ENCODE peak calls at places on chromosomes 16 and 17, in five cellular contexts. O is pancreas; M is naive thymus-derived CD4-positive, alpha-beta T cell; Y is Caco-2; F is cardiac muscle cell. S is an unnamed sample. For H3K4me1, the result is how much of the 10 kb centered on the place peaks cover.

GRCh38 chr16:6690741-6691140 is 641.9 kb upstream of the RBFOX1 start:
- DNase-seq in O (no peak), M (no peak), Y (no peak), F (no peak), S (no peak)

GRCh38 chr16:75060708-75061107 is 55.9 kb downstream of the LDHD start:
- DNase-seq in O (no peak), M (no peak), Y (no peak), F (no peak), S (no peak)

GRCh38 chr17:36001862-36002603 is 680 bp upstream of the CCL15 start:
- DNase-seq in O (peak), M (no peak), Y (peak), F (no peak), S (no peak)

GRCh38 chr17:57424777-57425188 is 168.5 kb downstream of the MSI2 start:
- DNase-seq in O (no peak), M (no peak), Y (no peak), F (peak), S (no peak)

GRCh38 chr17:57445772-57446472 is 189.6 kb downstream of the MSI2 start:
- DNase-seq in O (no peak), M (no peak), Y (no peak), F (no peak), S (no peak)

GRCh38 chr17:16301963-16302855 is 51.1 kb downstream of the CENPV start:
- DNase-seq in O (no peak), M (no peak), Y (no peak), F (no peak), S (no peak)

GRCh38 chr17:80858301-80859003 is 133.2 kb upstream of the CHMP6 start:
- DNase-seq in O (no peak), M (no peak), Y (no peak), F (no peak), S (no peak)

GRCh38 chr17:32907583-32907982 is 20.4 kb upstream of the TMEM98 start:
- DNase-seq in O (no peak), M (no peak), Y (no peak), F (peak), S (no peak)

GRCh38 chr16:27083861-27084261 is 17.1 kb downstream of the C16orf82 start:
- DNase-seq in O (no peak), M (no peak), Y (no peak), F (no peak), S (no peak)

GRCh38 chr17:6061290-6061689 is 8.9 kb upstream of the WSCD1 start:
- DNase-seq in O (no peak), M (no peak), Y (no peak), F (peak), S (no peak)

GRCh38 chr16:24344791-24345190 is 88.7 kb downstream of the CACNG3 start:
- DNase-seq in O (peak), M (no peak), Y (no peak), F (no peak), S (no peak)

GRCh38 chr17:74373838-74374606 is 6.7 kb downstream of the GPR142 start:
- DNase-seq in O (peak), M (no peak), Y (peak), F (no peak), S (no peak)

GRCh38 chr17:37358098-37358829 is 17.5 kb upstream of the C17orf78 start:
- DNase-seq in O (peak), M (peak), Y (peak), F (peak), S (peak)

GRCh38 chr16:72858611-72859493 is 189.1 kb downstream of the ZFHX3 start:
- DNase-seq in O (no peak), M (no peak), Y (no peak), F (peak), S (no peak)

GRCh38 chr16:22278418-22278817 is 18.8 kb upstream of the POLR3E start:
- DNase-seq in O (no peak), M (no peak), Y (no peak), F (no peak), S (no peak)

GRCh38 chr17:4520881-4521600 is 22.4 kb downstream of the SPNS2 start:
- DNase-seq in O (peak), M (no peak), Y (no peak), F (peak), S (no peak)

GRCh38 chr16:56360117-56361008 is 65.0 kb downstream of the AMFR start:
- DNase-seq in O (no peak), M (no peak), Y (no peak), F (no peak), S (no peak)

DNA sequence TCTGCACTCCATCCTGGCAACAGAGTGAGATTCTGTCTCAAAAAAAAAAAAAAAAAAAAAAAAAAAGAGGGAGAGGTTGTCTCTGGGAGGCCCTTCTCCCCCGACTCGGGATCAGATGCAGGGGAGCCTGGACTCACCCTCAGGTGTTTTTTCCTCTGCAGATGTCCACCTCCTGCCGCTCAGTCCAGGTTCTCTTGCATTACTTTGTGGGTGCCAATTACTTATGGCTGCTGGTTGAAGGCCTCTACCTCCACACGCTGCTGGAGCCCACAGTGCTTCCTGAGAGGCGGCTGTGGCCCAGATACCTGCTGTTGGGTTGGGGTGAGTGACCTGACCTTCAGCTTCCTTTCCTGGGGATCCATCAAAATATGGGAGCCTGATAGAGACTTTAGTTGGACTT is 34.1 kb downstream of the GLP2R start:
- DNase-seq in O (no peak), M (no peak), Y (no peak), F (no peak), S (no peak)
- H3K4me1 ChIP-seq in O (under half), M (under half), Y (under half), F (under half), S (under half)

DNA sequence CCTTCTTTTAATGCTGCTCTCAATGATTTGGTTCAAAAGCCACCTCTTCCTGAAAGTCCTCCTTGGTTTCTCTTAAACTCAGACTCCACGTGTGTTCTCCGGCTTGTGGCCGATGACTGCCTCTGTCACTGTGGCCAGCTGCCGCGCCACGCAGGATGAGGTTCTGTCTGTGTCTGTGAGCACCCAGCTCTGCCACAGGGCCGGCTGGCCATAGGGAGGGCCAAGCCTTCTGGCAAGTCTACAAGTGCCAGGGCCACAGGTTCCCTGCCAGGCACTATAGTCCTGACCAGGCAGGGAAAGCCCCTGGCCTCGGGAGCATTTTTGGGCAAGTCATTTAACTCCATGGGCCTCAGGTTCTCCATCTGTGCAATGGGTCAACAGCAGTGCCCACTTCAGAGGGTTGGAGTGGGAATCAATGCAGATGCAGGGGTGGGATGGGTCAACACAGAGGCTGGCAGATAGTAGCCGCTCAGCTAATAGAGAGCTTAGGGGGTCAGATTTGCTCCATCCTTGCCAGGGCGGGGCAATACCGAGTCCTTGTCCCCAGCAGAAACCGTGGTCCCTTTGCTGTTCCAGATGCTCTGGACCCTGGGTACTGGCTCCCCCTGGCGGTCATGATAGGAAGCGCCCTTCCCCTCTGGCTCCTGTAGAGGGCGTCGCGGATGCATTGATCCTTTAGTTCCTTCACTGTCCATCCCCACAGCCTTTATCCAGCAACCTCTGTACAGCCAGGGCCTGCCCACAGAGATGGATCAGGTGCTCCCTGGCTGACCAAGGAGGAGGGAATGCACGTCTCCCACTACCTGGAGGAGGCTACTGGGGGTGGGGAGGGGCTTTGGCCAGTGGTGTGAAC is 19.3 kb upstream of the ADGRG3 start:
- DNase-seq in O (peak), M (peak), Y (peak), F (peak), S (peak)
- H3K4me1 ChIP-seq in O (under half), M (under half), Y (under half), F (under half), S (under half)

DNA sequence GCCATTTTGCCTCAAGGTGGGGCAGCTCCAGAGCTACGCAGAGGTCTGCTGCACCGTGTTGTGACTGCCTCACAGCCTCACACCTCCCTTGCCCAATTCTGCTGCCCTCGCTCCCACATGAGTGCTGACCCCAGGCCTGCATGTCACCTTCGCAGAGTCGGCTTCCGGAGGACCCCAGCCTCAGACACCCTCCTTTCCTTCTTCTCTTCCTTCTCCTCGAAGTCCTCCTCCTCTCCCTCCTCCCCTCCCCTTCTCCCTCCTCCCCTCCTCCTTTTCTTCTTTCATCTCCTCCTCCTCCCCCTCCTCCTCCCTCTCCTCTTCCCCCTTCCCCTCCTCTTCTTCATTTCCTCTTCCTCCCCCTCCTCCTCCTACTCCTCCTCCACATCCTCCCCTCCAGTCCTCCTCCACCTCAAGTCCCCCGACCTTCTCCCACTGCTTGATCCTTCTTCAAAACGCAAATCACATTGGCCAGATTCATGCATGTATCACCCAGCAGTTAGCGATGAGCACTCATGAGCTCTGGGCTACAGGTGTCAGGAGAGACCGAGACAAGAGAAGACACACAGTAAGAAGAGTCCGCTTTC is 243.8 kb downstream of the RBFOX3 start:
- DNase-seq in O (no peak), M (no peak), Y (no peak), F (no peak), S (no peak)
- H3K4me1 ChIP-seq in O (under half), M (under half), Y (under half), F (under half), S (under half)

GRCh38 chr17:68455756-68456528 is 1.4 kb downstream of the WIPI1 start:
- DNase-seq in O (peak), M (no peak), Y (peak), F (peak), S (no peak)

GRCh38 chr17:68456529-68457167 is 648 bp downstream of the WIPI1 start:
- DNase-seq in O (peak), M (no peak), Y (peak), F (peak), S (no peak)

GRCh38 chr17:68457539-68458259 is 403 bp upstream of the WIPI1 start:
- DNase-seq in O (peak), M (peak), Y (peak), F (peak), S (peak)

GRCh38 chr17:68458260-68459029 is 1.1 kb upstream of the WIPI1 start:
- DNase-seq in O (no peak), M (no peak), Y (no peak), F (no peak), S (no peak)

DNA sequence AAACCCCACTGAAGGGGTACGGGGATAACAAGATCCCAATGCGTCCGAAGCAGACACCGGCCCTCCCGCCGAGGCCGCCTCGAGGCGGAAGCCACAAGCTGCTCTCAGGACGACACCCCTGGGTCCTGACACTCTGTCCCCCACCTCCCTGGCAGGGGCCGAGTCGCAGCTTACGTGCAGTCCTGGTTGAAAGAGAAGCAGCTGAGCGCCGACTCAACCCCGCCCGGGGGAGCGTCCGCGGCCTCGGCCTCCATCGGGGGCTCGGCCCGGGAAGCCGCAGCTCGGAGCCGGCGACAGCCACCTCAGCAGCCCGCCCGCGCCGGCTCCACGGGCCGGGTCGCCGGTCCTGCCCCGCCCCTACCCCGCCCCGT is at the start of gene WIPI1:
- DNase-seq in O (no peak), M (no peak), Y (no peak), F (no peak), S (no peak)
- H3K4me1 ChIP-seq in O (under half), M (under half), Y (under half), F (under half), S (under half)

DNA sequence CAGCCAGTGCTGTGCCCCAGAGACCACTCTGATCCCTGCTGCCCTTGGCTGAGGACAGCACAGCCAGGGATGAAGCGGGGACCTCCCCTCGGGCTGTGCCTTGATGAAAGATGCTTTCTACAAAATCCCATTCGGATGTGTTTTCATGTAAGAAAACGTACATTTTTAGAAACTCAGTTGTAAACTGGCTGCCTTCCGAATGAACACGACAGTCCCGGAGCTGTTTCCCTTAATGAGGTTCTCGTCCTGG is 181.4 kb downstream of the SEC14L1 start:
- DNase-seq in O (no peak), M (no peak), Y (no peak), F (peak), S (no peak)
- H3K4me1 ChIP-seq in O (under half), M (under half), Y (half or more), F (under half), S (under half)

GRCh38 chr17:17837966-17838962 is 1.5 kb upstream of the SREBF1 start:
- DNase-seq in O (peak), M (no peak), Y (peak), F (peak), S (no peak)
- H3K4me1 ChIP-seq in O (under half), M (under half), Y (under half), F (half or more), S (under half)

GRCh38 chr17:76869878-76870714 is 1.9 kb downstream of the MGAT5B start:
- DNase-seq in O (no peak), M (no peak), Y (no peak), F (peak), S (no peak)

GRCh38 chr17:76868176-76868668 is at the start of gene MGAT5B:
- DNase-seq in O (peak), M (peak), Y (peak), F (peak), S (peak)

GRCh38 chr17:76868669-76869208 is 535 bp downstream of the MGAT5B start:
- DNase-seq in O (no peak), M (no peak), Y (no peak), F (peak), S (no peak)

GRCh38 chr17:76867578-76868175 is 527 bp upstream of the MGAT5B start:
- DNase-seq in O (no peak), M (no peak), Y (no peak), F (peak), S (no peak)

DNA sequence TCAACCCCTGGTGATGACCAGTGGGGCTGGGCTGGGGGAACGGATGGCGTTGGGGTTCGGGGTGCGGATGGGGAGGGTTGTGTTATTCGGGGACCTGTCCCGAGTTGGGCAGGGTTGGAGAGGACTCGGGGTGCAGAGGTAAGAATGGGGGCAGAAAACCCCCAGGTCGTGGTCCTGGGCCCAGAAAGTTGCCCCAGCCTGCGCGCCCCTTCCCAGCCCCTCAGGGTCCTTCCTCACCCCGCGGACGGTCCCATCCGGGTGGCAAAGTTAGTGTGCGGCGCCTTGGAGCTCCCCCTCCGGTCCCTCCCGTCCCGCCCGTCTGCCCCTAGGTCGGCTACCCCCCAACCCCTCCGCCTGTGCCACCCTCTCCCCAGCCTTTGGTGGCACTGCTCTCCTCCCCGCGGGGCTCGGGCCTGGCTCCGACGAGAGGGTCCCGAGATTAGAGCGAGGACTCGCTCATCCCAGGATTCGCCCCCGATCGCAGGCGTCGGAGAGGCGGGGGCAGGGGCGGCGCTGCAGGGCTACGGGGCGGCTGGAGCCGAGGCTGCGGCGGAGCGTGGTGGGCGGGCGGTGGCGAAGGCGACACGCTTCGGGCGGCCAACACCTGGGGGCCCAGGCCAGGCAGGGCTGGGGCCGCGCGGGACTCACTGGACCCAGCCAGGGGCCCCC is 1.1 kb downstream of the MGAT5B start:
- DNase-seq in O (no peak), M (no peak), Y (no peak), F (no peak), S (no peak)
- H3K4me1 ChIP-seq in O (under half), M (under half), Y (under half), F (under half), S (under half)